ENCODE peak calls at places on chromosome 20, in ten cellular contexts. L is SK-N-SH, S is colonic mucosa, J is hepatocyte, Z is mesendoderm, R is PC-9, C is fibroblast of lung, M is cardiac muscle cell, F is SJSA1, Y is A673. X is an unnamed sample. For H3K27me3 and H3K36me3, the result is how much of the 10 kb centered on the place peaks cover.

GRCh38 chr20:57610261-57610952 is 9.8 kb downstream of the ZBP1 start:
- DNase-seq in C (no peak), F (no peak), R (no peak), S (no peak), L (no peak), M (no peak), J (no peak), Z (no peak), Y (no peak), X (peak)

GRCh38 chr20:23257848-23258746 is 92.5 kb upstream of the NXT1 start:
- DNase-seq in Z (peak), Y (peak), S (no peak), F (peak), R (no peak), L (peak), M (no peak), J (no peak), C (peak), X (no peak)

GRCh38 chr20:44215125-44215524 is 4.6 kb upstream of the OSER1 start:
- DNase-seq in S (peak), Y (peak), C (peak), R (no peak), L (peak), J (peak), F (peak), M (peak), Z (peak), X (peak)

GRCh38 chr20:54212226-54212625 is 4.3 kb downstream of the PFDN4 start:
- DNase-seq in L (no peak), Z (no peak), Y (no peak), M (no peak), R (no peak), J (no peak), S (no peak), F (no peak), C (peak), X (no peak)

GRCh38 chr20:6838181-6838826 is 70.8 kb downstream of the BMP2 start:
- DNase-seq in J (no peak), F (no peak), Y (no peak), S (no peak), Z (no peak), M (no peak), L (no peak), C (no peak), R (no peak), X (no peak)

GRCh38 chr20:48489656-48490055 is 338.1 kb downstream of the PREX1 start:
- DNase-seq in Z (no peak), S (peak), Y (no peak), C (no peak), J (no peak), R (no peak), L (peak), F (no peak), M (no peak), X (no peak)

GRCh38 chr20:50321797-50322480 is 131.3 kb downstream of the CEBPB start:
- DNase-seq in Y (no peak), F (no peak), Z (no peak), L (peak), C (peak), J (no peak), M (no peak), R (no peak), S (no peak), X (no peak)

GRCh38 chr20:53750827-53751393 is 157.3 kb upstream of the ZNF217 start:
- DNase-seq in Y (peak), M (peak), L (peak), Z (peak), F (no peak), S (no peak), R (no peak), C (peak), J (peak), X (no peak)

GRCh38 chr20:34675993-34676641 is 775 bp downstream of the PIGU start:
- DNase-seq in Z (no peak), C (no peak), Y (no peak), M (no peak), J (no peak), L (no peak), S (no peak), R (no peak), F (no peak), X (no peak)

GRCh38 chr20:57879437-57880115 is 169.8 kb upstream of the PMEPA1 start:
- DNase-seq in R (no peak), F (peak), S (no peak), L (no peak), C (no peak), Z (no peak), M (no peak), J (no peak), Y (no peak), X (peak)

GRCh38 chr20:31641391-31641790 is 3.7 kb downstream of the COX4I2 start:
- DNase-seq in J (no peak), S (no peak), L (no peak), M (no peak), R (no peak), Y (no peak), C (no peak), Z (no peak), F (no peak), X (no peak)

GRCh38 chr20:58976095-58976730 is 4.8 kb upstream of the NELFCD start:
- DNase-seq in C (peak), M (no peak), L (no peak), J (no peak), F (no peak), Y (no peak), R (no peak), Z (no peak), S (no peak), X (no peak)

GRCh38 chr20:43438578-43439316 is 18.9 kb upstream of the SRSF6 start:
- DNase-seq in Z (no peak), L (no peak), S (no peak), R (no peak), M (no peak), F (peak), J (no peak), Y (no peak), C (no peak), X (no peak)

GRCh38 chr20:381581-382290 is 1.2 kb downstream of the TRIB3 start:
- DNase-seq in M (peak), S (peak), L (peak), C (peak), F (peak), R (peak), Z (peak), Y (peak), J (peak), X (peak)

GRCh38 chr20:22684763-22685443 is 100.5 kb upstream of the FOXA2 start:
- DNase-seq in Z (no peak), L (no peak), M (no peak), R (no peak), C (no peak), F (no peak), J (no peak), S (no peak), Y (peak), X (no peak)

GRCh38 chr20:23867152-23867776 is 12.3 kb downstream of the CST5 start:
- DNase-seq in R (no peak), Y (no peak), F (no peak), C (no peak), Z (no peak), J (no peak), L (no peak), M (no peak), S (no peak), X (no peak)

GRCh38 chr20:59495894-59496510 is 108.3 kb upstream of the PHACTR3 start:
- DNase-seq in Z (peak), Y (peak), J (peak), C (peak), L (peak), R (peak), M (peak), F (peak), S (peak), X (peak)

GRCh38 chr20:4546786-4547185 is 174.9 kb upstream of the PRND start:
- DNase-seq in Y (peak), C (peak), F (no peak), J (peak), M (no peak), R (peak), L (no peak), Z (no peak), S (no peak), X (no peak)

GRCh38 chr20:11553603-11554002 is 364.1 kb upstream of the BTBD3 start:
- DNase-seq in Y (peak), Z (no peak), S (no peak), R (no peak), J (no peak), C (no peak), M (no peak), L (no peak), F (no peak), X (no peak)

GRCh38 chr20:57350086-57350710 is 857 bp upstream of the RAE1 start:
- DNase-seq in L (no peak), Z (no peak), Y (no peak), F (no peak), J (no peak), R (peak), C (peak), S (no peak), M (no peak), X (no peak)

GRCh38 chr20:17938889-17939619 is 29.5 kb downstream of the SNX5 start:
- DNase-seq in L (peak), C (peak), J (peak), M (peak), R (no peak), F (peak), Z (peak), Y (peak), S (peak), X (peak)

GRCh38 chr20:29443819-29444218 is 1813.6 kb upstream of the DEFB115 start:
- DNase-seq in C (no peak), S (no peak), M (no peak), F (no peak), R (no peak), J (no peak), Z (no peak), L (no peak), Y (no peak), X (no peak)

GRCh38 chr20:37992802-37993538 is 40.3 kb downstream of the TTI1 start:
- DNase-seq in F (no peak), J (peak), M (peak), R (peak), L (peak), Y (peak), S (peak), Z (peak), C (peak), X (peak)

GRCh38 chr20:51531141-51531710 is 11.3 kb downstream of the NFATC2 start:
- DNase-seq in S (no peak), J (no peak), Z (no peak), M (no peak), L (no peak), F (no peak), C (peak), R (peak), Y (no peak), X (no peak)

GRCh38 chr20:57809661-57810172 is 99.9 kb upstream of the PMEPA1 start:
- DNase-seq in C (no peak), F (no peak), J (peak), Z (peak), Y (no peak), L (peak), R (peak), S (no peak), M (peak), X (no peak)

GRCh38 chr20:12984069-12984765 is 24.6 kb upstream of the SPTLC3 start:
- DNase-seq in Z (no peak), M (no peak), J (peak), C (peak), F (no peak), S (no peak), Y (no peak), L (no peak), R (no peak), X (no peak)

DNA sequence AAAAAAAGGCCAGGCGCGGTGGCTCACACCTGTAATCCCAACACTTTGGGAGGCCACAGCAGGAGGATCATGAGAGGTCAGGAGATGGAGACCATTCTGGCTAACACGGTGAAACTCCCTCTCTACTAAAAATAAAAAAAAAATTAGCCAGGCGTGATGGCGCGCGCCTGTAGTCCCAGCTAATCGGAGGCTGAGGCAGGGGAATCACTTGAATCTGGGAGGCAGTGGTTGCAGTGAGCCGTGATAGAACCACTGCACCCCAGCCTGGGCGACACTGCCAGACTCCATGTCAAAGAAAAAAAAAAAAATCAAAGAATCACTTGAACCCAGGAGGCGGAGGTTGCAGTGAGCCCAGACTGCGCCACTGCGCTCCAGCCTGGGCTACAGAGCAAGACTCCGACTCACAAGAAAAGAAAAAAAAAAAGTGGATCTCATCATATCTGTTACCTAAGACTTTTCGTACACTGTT is 4.2 kb downstream of the RBM39 start:
- DNase-seq in M (no peak), Z (no peak), F (no peak), C (no peak), S (no peak), Y (no peak), L (no peak), J (no peak), R (no peak), X (no peak)
- H3K4me3 ChIP-seq in M (no peak), Z (no peak), F (no peak), C (no peak), S (no peak), Y (no peak), L (no peak), J (no peak), R (no peak), X (no peak)

DNA sequence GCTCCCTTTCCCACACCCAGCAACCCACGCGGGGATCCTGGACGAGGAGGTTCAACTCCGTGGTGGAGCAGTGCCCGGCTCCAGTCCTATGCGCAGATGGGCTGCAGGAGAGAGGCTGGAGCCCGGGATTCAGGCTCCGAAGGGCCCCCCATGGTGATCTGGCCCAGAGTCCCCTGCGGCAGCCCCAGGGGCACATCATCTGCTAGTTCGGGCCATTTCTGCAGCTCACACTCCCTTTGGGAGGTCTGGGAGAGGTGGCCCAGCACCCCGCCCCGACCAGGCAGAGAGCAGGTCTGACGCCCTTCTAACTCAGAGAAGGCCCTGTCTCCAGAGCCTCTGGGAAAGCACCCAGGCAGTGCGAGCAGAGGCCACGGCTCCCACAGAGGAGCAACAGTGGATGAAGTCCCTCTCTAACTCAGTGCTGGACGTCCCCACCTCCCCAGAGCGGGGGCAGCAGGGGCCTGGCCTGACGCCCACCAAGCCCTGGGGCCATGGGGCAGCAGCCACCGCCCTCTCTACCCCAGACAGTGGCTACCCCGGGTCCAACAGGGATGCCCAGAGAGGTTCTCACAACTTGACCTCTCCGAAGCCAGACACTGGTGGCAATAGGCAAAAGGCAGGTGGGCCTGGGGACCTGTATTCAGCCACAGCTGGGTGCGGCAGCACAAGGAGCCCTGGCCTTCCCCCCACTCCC is 3.3 kb downstream of the KCNQ2 start:
- DNase-seq in L (no peak), F (no peak), R (no peak), J (no peak), S (no peak), Z (no peak), M (no peak), C (no peak), Y (no peak), X (no peak)
- H3K27me3 ChIP-seq in L (under half), F (half or more), R (half or more), J (half or more), S (under half), Z (under half), M (under half), C (under half), Y (under half), X (under half)

GRCh38 chr20:5548112-5548511 is 202.1 kb upstream of the SHLD1 start:
- DNase-seq in L (no peak), Z (no peak), R (no peak), S (no peak), F (no peak), C (no peak), Y (no peak), J (no peak), M (peak), X (no peak)

GRCh38 chr20:5551621-5552020 is 198.6 kb upstream of the SHLD1 start:
- DNase-seq in C (no peak), M (no peak), F (no peak), S (no peak), J (no peak), L (no peak), R (no peak), Y (no peak), Z (no peak), X (no peak)

GRCh38 chr20:5550738-5551529 is 199.3 kb upstream of the SHLD1 start:
- DNase-seq in C (no peak), Y (no peak), S (no peak), F (no peak), Z (no peak), M (peak), L (peak), J (no peak), R (no peak), X (no peak)

GRCh38 chr20:5552154-5552553 is 198.0 kb upstream of the SHLD1 start:
- DNase-seq in S (no peak), F (no peak), M (no peak), L (no peak), Y (no peak), C (no peak), J (no peak), Z (no peak), R (no peak), X (no peak)

GRCh38 chr20:5549200-5549599 is 201.0 kb upstream of the SHLD1 start:
- DNase-seq in R (no peak), S (no peak), Y (no peak), F (no peak), L (no peak), Z (no peak), C (no peak), J (no peak), M (no peak), X (no peak)
- H3K36me3 ChIP-seq in R (under half), S (under half), Y (under half), F (under half), L (under half), Z (under half), C (under half), J (under half), M (under half), X (under half)

GRCh38 chr20:2470051-2470431 is 548 bp downstream of the SNRPB start:
- DNase-seq in S (peak), C (peak), M (peak), Z (peak), Y (peak), L (peak), R (peak), J (peak), F (peak), X (peak)

GRCh38 chr20:2467412-2467811 is 3.2 kb downstream of the SNRPB start:
- DNase-seq in Z (no peak), J (no peak), R (no peak), Y (no peak), C (no peak), L (no peak), S (no peak), F (no peak), M (no peak), X (no peak)

GRCh38 chr20:2470432-2471193 is at the start of gene SNRPB:
- DNase-seq in J (peak), F (peak), M (peak), Y (peak), Z (peak), R (peak), C (peak), L (peak), S (peak), X (peak)

GRCh38 chr20:2465100-2465499 is 5.5 kb downstream of the SNRPB start:
- DNase-seq in F (no peak), Z (no peak), Y (no peak), R (no peak), M (no peak), C (no peak), L (no peak), J (no peak), S (no peak), X (no peak)

DNA sequence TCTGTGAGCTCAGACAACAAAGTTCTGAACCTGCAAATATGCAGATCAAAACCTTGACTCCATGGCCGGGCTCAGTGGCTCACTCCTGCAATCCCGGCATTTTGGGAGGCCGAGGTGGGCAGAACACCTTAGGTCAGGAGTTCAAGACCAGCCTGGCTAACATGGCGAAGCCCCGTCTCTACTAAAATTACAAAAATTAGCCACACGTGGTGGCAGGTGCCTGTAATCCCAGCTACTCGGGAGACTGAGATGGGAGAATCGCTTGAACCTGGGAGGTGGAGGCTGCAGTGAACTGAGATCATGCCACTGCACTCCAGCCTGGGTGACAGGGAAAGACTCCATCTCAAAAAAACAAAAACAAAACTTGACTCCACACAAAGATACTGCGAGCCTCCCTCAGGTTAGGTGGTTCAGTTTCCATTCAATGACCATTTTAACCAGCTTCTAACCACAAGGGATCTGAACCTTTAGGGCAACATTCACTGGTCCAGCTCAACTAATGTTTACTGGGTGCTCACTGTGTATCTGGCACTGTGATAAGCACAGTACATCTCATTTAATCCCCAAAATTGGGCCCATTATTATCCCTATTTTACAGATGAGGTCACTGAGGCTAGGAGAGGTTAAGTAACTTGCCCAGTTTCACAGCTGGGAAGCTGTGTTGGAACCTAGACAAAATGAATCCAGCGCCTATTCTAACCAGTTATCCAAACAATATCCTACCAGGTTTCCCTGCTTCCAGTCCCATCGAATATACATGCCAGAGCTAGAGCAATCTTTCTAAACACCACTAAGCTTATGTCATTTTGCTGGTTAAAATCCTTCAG is 1.8 kb downstream of the SNRPB start:
- DNase-seq in S (no peak), C (peak), J (no peak), M (no peak), R (no peak), Z (no peak), L (no peak), F (no peak), Y (no peak), X (no peak)
- H3K4me3 ChIP-seq in S (no peak), C (peak), J (no peak), M (peak), R (peak), Z (peak), L (peak), F (peak), Y (peak), X (peak)

GRCh38 chr20:1651268-1651667 is 6.3 kb downstream of the SIRPG start:
- DNase-seq in M (no peak), L (no peak), F (no peak), R (no peak), J (no peak), S (no peak), Y (no peak), Z (no peak), C (no peak), X (no peak)

GRCh38 chr20:1652104-1652503 is 5.5 kb downstream of the SIRPG start:
- DNase-seq in L (no peak), R (no peak), J (no peak), S (no peak), Z (no peak), M (no peak), Y (no peak), F (no peak), C (no peak), X (no peak)

GRCh38 chr20:1656844-1657243 is 735 bp downstream of the SIRPG start:
- DNase-seq in Y (no peak), J (no peak), L (no peak), S (no peak), Z (no peak), R (no peak), C (no peak), F (no peak), M (no peak), X (no peak)

GRCh38 chr20:1654994-1655393 is 2.6 kb downstream of the SIRPG start:
- DNase-seq in Z (no peak), F (no peak), C (no peak), S (no peak), L (no peak), R (no peak), J (no peak), M (no peak), Y (peak), X (no peak)

DNA sequence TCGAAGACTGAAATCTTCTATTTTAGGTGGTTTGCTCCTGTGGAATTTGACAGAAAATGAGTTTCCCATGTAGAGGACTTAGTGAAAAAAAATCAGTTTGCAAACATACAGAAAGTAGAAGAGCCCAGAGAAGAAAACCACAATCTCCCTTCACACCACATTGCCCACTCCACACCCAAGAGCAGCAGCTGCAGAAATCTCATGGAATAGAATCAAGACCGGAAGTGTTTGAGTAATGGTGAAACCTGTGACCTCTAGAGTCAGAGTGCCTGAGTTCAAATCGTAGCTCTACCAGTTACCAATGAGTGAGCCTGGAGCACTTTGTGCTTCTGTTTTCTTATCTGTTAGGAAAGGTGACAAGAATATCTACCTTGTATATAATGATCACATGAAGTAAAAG is 4.6 kb downstream of the SIRPG start:
- DNase-seq in S (no peak), J (no peak), F (no peak), L (no peak), C (no peak), M (no peak), Y (no peak), R (no peak), Z (no peak), X (no peak)
- H3K27me3 ChIP-seq in S (under half), J (under half), F (under half), L (under half), C (under half), M (under half), Y (under half), R (under half), Z (under half), X (under half)

X was measured in H7.